ENCODE peak calls at places on chromosomes 7 and 10, in seven cellular contexts. P, F, J, U, V, Q and N are unnamed samples.

GRCh38 chr10:83222832-83223742 is 916.2 kb upstream of the GHITM start:
- DNase-seq in V (no peak), Q (no peak), P (no peak), J (no peak), F (no peak), U (no peak), N (no peak)

GRCh38 chr7:20744913-20745587 is 41.6 kb downstream of the SP8 start:
- DNase-seq in P (no peak), V (no peak), U (no peak), Q (no peak), J (peak), F (no peak), N (no peak)

GRCh38 chr10:12351447-12351846 is 2.1 kb downstream of the CAMK1D start:
- DNase-seq in P (no peak), J (no peak), Q (no peak), V (no peak), F (peak), U (peak), N (no peak)

GRCh38 chr7:40604601-40605438 is 470.0 kb downstream of the SUGCT start:
- DNase-seq in F (peak), J (peak), Q (no peak), V (peak), P (peak), U (peak), N (no peak)

GRCh38 chr7:24894670-24895221 is 85.2 kb downstream of the OSBPL3 start:
- DNase-seq in V (no peak), F (peak), P (no peak), U (no peak), J (no peak), Q (no peak), N (no peak)

GRCh38 chr7:5997210-5997808 is 11.5 kb downstream of the PMS2 start:
- DNase-seq in Q (no peak), J (no peak), U (no peak), P (no peak), V (peak), F (peak), N (peak)

GRCh38 chr7:23105086-23105643 is 420 bp upstream of the KLHL7 start:
- DNase-seq in F (no peak), V (no peak), P (no peak), U (no peak), J (no peak), Q (no peak), N (no peak)

GRCh38 chr10:104318810-104319684 is 19.2 kb downstream of the ITPRIP start:
- DNase-seq in J (no peak), F (peak), Q (no peak), P (no peak), V (peak), U (peak), N (peak)

GRCh38 chr7:64879097-64879730 is 23.9 kb upstream of the ZNF273 start:
- DNase-seq in P (no peak), F (no peak), V (no peak), Q (no peak), U (no peak), J (no peak), N (no peak)

GRCh38 chr7:11625669-11626068 is 206.3 kb downstream of the THSD7A start:
- DNase-seq in P (no peak), U (no peak), J (no peak), V (no peak), Q (no peak), F (no peak), N (no peak)

GRCh38 chr7:29548823-29549222 is 14.8 kb upstream of the PRR15 start:
- DNase-seq in P (no peak), Q (no peak), F (no peak), J (no peak), U (no peak), V (no peak), N (no peak)

GRCh38 chr10:114073787-114074186 is 30.1 kb downstream of the ADRB1 start:
- DNase-seq in V (no peak), F (no peak), J (no peak), U (peak), Q (no peak), P (no peak), N (no peak)

GRCh38 chr10:11113156-11113555 is 95.5 kb downstream of the CELF2 start:
- DNase-seq in Q (peak), V (no peak), F (no peak), U (no peak), J (no peak), P (no peak), N (no peak)
- TF ChIP-seq CTCF in Q (peak), V (no peak), F (no peak), U (peak), J (peak), P (no peak), N (no peak)

DNA sequence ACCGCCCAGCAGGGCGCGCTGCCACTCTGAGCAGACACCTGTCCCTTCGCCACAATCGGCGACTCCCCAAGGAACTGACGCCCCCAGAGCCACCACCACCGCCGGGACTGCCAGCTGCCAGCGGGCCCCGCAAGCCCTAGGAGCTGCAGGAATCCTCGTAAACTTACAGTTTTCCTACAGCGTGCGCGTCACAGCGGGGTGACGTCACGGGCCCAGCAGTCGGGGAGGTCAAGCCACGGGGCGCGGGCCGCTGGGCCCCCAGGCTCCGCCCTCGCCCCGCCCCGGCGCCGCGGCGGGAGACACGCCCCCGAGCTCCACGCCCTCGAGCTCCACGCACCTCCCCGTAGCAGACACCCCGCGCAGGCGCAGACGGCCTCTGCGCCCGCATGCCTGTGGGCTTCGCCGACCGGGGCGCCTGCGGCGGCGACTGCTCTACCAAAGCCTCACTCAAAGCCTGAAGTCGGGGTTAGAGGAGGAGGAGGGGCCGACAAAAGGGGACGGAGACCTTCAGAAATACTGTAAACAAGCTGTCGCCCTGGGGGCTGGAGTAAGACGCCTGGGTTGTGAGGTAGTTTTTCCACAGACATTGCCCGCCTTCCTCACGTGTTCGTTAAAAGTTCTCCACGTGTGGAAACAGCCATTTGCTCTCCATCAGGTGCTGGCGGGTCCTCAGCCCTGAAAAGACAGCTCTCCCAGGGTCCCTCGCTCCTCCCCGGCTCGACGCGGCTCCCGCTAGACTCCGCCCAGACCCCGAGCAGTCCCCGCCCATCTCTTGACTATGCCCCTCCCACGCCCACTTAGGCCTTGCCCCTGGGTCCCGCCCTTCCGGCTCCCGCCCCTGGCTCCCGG is at the start of gene ZNF438:
- DNase-seq in J (peak), F (peak), U (peak), Q (peak), P (peak), V (peak), N (peak)
- TF ChIP-seq POLR2A in J (peak), F (peak), U (peak), Q (peak), P (peak), V (peak), N (peak)

GRCh38 chr10:33010132-33011037 is 52.4 kb upstream of the ITGB1 start:
- DNase-seq in U (no peak), Q (no peak), F (no peak), J (peak), V (peak), P (no peak), N (no peak)
- TF ChIP-seq CTCF in U (no peak), Q (no peak), F (peak), J (peak), V (peak), P (no peak), N (no peak)

GRCh38 chr7:106064836-106065559 is 47.1 kb downstream of the SYPL1 start:
- DNase-seq in J (peak), F (peak), V (peak), U (peak), P (peak), Q (no peak), N (peak)
- TF ChIP-seq POLR2A in J (peak), F (no peak), V (no peak), U (no peak), P (no peak), Q (no peak), N (no peak)

GRCh38 chr7:71864130-71864529 is 548.0 kb downstream of the CALN1 start:
- DNase-seq in Q (no peak), V (no peak), U (no peak), F (no peak), P (no peak), J (no peak), N (no peak)
- TF ChIP-seq CTCF in Q (no peak), V (no peak), U (no peak), F (no peak), P (no peak), J (no peak), N (no peak)